ENCODE peak calls at places on chromosome 5, in five cellular contexts. One of them, this sample, is unnamed.

GRCh38 chr5:151451626-151452520 is 4.5 kb downstream of the SLC36A1 start:
- DNase-seq in ovary: no peak
- DNase-seq in SK-N-SH: no peak
- DNase-seq in upper lobe of right lung: no peak
- DNase-seq in PC-9: no peak
- DNase-seq in this sample: no peak

GRCh38 chr5:6158974-6159863 is 219.1 kb downstream of the MED10 start:
- DNase-seq in SK-N-SH: no peak
- DNase-seq in ovary: no peak
- DNase-seq in PC-9: no peak
- DNase-seq in upper lobe of right lung: no peak
- DNase-seq in this sample: no peak

GRCh38 chr5:2196989-2197531 is 314.3 kb upstream of the IRX4 start:
- DNase-seq in SK-N-SH: no peak
- DNase-seq in upper lobe of right lung: no peak
- DNase-seq in PC-9: no peak
- DNase-seq in ovary: no peak
- DNase-seq in this sample: no peak

GRCh38 chr5:175842947-175843793 is 28.2 kb upstream of the CPLX2 start:
- DNase-seq in ovary: no peak
- DNase-seq in upper lobe of right lung: no peak
- DNase-seq in PC-9: peak; percentile 77
- DNase-seq in SK-N-SH: peak; percentile 76
- DNase-seq in this sample: peak; percentile 54

GRCh38 chr5:144421411-144421810 is 250.7 kb downstream of the KCTD16 start:
- DNase-seq in ovary: no peak
- DNase-seq in upper lobe of right lung: no peak
- DNase-seq in PC-9: no peak
- DNase-seq in SK-N-SH: no peak
- DNase-seq in this sample: no peak

GRCh38 chr5:99169309-99169708 is 240.5 kb upstream of the CHD1 start:
- DNase-seq in PC-9: no peak
- DNase-seq in upper lobe of right lung: no peak
- DNase-seq in ovary: no peak
- DNase-seq in SK-N-SH: no peak
- DNase-seq in this sample: no peak

GRCh38 chr5:74017786-74018211 is 391.8 kb downstream of the ARHGEF28 start:
- DNase-seq in upper lobe of right lung: no peak
- DNase-seq in ovary: no peak
- DNase-seq in PC-9: peak; percentile 51
- DNase-seq in SK-N-SH: no peak
- DNase-seq in this sample: no peak

GRCh38 chr5:1792842-1793266 is 6.8 kb downstream of the MRPL36 start:
- DNase-seq in upper lobe of right lung: no peak
- DNase-seq in ovary: no peak
- DNase-seq in SK-N-SH: no peak
- DNase-seq in PC-9: no peak
- DNase-seq in this sample: no peak

GRCh38 chr5:79859588-79859987 is 131.5 kb downstream of the MTX3 start:
- DNase-seq in ovary: no peak
- DNase-seq in PC-9: no peak
- DNase-seq in SK-N-SH: no peak
- DNase-seq in upper lobe of right lung: no peak
- DNase-seq in this sample: no peak

GRCh38 chr5:163730206-163730782 is 224.9 kb downstream of the MAT2B start:
- DNase-seq in SK-N-SH: no peak
- DNase-seq in PC-9: no peak
- DNase-seq in ovary: no peak
- DNase-seq in upper lobe of right lung: peak; percentile 70
- DNase-seq in this sample: no peak

GRCh38 chr5:41856644-41857491 is 13.4 kb downstream of the OXCT1 start:
- DNase-seq in ovary: peak; percentile 33
- DNase-seq in SK-N-SH: peak; percentile 51
- DNase-seq in upper lobe of right lung: no peak
- DNase-seq in PC-9: peak; percentile 66
- DNase-seq in this sample: no peak

GRCh38 chr5:172115541-172115982 is 72.5 kb downstream of the STK10 start:
- DNase-seq in SK-N-SH: peak; percentile 64
- DNase-seq in upper lobe of right lung: no peak
- DNase-seq in PC-9: no peak
- DNase-seq in ovary: no peak
- DNase-seq in this sample: no peak

GRCh38 chr5:179907570-179908324 is at the start of gene TBC1D9B:
- DNase-seq in SK-N-SH: peak; percentile 96
- DNase-seq in upper lobe of right lung: peak; percentile 88
- DNase-seq in PC-9: peak; percentile 69
- DNase-seq in ovary: peak; percentile 86
- DNase-seq in this sample: peak; percentile 78

GRCh38 chr5:107169871-107170270 is 500.9 kb downstream of the EFNA5 start:
- DNase-seq in PC-9: no peak
- DNase-seq in SK-N-SH: no peak
- DNase-seq in upper lobe of right lung: no peak
- DNase-seq in ovary: no peak
- DNase-seq in this sample: no peak

GRCh38 chr5:143161893-143162520 is 241.5 kb downstream of the NR3C1 start:
- DNase-seq in ovary: no peak
- DNase-seq in SK-N-SH: no peak
- DNase-seq in upper lobe of right lung: no peak
- DNase-seq in PC-9: no peak
- DNase-seq in this sample: peak; percentile 70

GRCh38 chr5:153523831-153524230 is 33.4 kb downstream of the GRIA1 start:
- DNase-seq in ovary: no peak
- DNase-seq in upper lobe of right lung: no peak
- DNase-seq in PC-9: no peak
- DNase-seq in SK-N-SH: no peak
- DNase-seq in this sample: no peak

GRCh38 chr5:131521252-131521651 is 113.8 kb downstream of the RAPGEF6 start:
- DNase-seq in PC-9: peak; percentile 15
- DNase-seq in SK-N-SH: no peak
- DNase-seq in upper lobe of right lung: no peak
- DNase-seq in ovary: no peak
- DNase-seq in this sample: no peak

GRCh38 chr5:2370626-2371418 is 380.7 kb downstream of the IRX2 start:
- DNase-seq in SK-N-SH: no peak
- DNase-seq in upper lobe of right lung: no peak
- DNase-seq in PC-9: no peak
- DNase-seq in ovary: no peak
- DNase-seq in this sample: no peak

GRCh38 chr5:169413416-169413815 is 112.5 kb upstream of the SLIT3 start:
- DNase-seq in PC-9: no peak
- DNase-seq in upper lobe of right lung: no peak
- DNase-seq in SK-N-SH: no peak
- DNase-seq in ovary: no peak
- DNase-seq in this sample: no peak

GRCh38 chr5:169431386-169431785 is 130.4 kb upstream of the SLIT3 start:
- DNase-seq in SK-N-SH: no peak
- DNase-seq in PC-9: no peak
- DNase-seq in upper lobe of right lung: no peak
- DNase-seq in ovary: no peak
- DNase-seq in this sample: no peak

GRCh38 chr5:165497707-165498106 is 1992.3 kb downstream of the MAT2B start:
- DNase-seq in SK-N-SH: peak; percentile 23
- DNase-seq in upper lobe of right lung: no peak
- DNase-seq in PC-9: no peak
- DNase-seq in ovary: no peak
- DNase-seq in this sample: no peak

GRCh38 chr5:178114325-178115135 is 1.2 kb downstream of the N4BP3 start:
- DNase-seq in SK-N-SH: no peak
- DNase-seq in upper lobe of right lung: no peak
- DNase-seq in ovary: no peak
- DNase-seq in PC-9: peak; percentile 37
- DNase-seq in this sample: no peak

GRCh38 chr5:39130716-39131115 is 56.5 kb upstream of the RICTOR start:
- DNase-seq in upper lobe of right lung: no peak
- DNase-seq in PC-9: no peak
- DNase-seq in ovary: no peak
- DNase-seq in SK-N-SH: no peak
- DNase-seq in this sample: no peak

GRCh38 chr5:121757753-121758152 is 93.9 kb upstream of the FTMT start:
- DNase-seq in PC-9: no peak
- DNase-seq in SK-N-SH: no peak
- DNase-seq in upper lobe of right lung: no peak
- DNase-seq in ovary: no peak
- DNase-seq in this sample: no peak

GRCh38 chr5:140567136-140567818 is 2.6 kb downstream of the SLC35A4 start:
- DNase-seq in ovary: no peak
- DNase-seq in SK-N-SH: no peak
- DNase-seq in PC-9: no peak
- DNase-seq in upper lobe of right lung: peak; percentile 67
- DNase-seq in this sample: no peak
- H3K4me3 ChIP-seq in ovary: no peak overlapping the region
- H3K4me3 ChIP-seq in SK-N-SH: no peak overlapping the region
- H3K4me3 ChIP-seq in PC-9: no peak overlapping the region
- H3K4me3 ChIP-seq in upper lobe of right lung: no peak overlapping the region
- H3K4me3 ChIP-seq in this sample: peak overlapping the region; percentile 12

GRCh38 chr5:94691947-94692346 is 73.5 kb downstream of the SLF1 start:
- DNase-seq in ovary: no peak
- DNase-seq in PC-9: no peak
- DNase-seq in SK-N-SH: peak; percentile 20
- DNase-seq in upper lobe of right lung: no peak
- DNase-seq in this sample: no peak

GRCh38 chr5:94692610-94693009 is 74.1 kb downstream of the SLF1 start:
- DNase-seq in SK-N-SH: no peak
- DNase-seq in ovary: no peak
- DNase-seq in upper lobe of right lung: no peak
- DNase-seq in PC-9: no peak
- DNase-seq in this sample: no peak

GRCh38 chr5:94694671-94695070 is 76.2 kb downstream of the SLF1 start:
- DNase-seq in ovary: no peak
- DNase-seq in SK-N-SH: no peak
- DNase-seq in upper lobe of right lung: no peak
- DNase-seq in PC-9: no peak
- DNase-seq in this sample: no peak

GRCh38 chr5:94693043-94693822 is 74.8 kb downstream of the SLF1 start:
- DNase-seq in PC-9: no peak
- DNase-seq in SK-N-SH: peak; percentile 16
- DNase-seq in upper lobe of right lung: no peak
- DNase-seq in ovary: no peak
- DNase-seq in this sample: no peak

GRCh38 chr5:94693845-94694370 is 75.4 kb downstream of the SLF1 start:
- DNase-seq in upper lobe of right lung: no peak
- DNase-seq in SK-N-SH: no peak
- DNase-seq in ovary: no peak
- DNase-seq in PC-9: no peak
- DNase-seq in this sample: no peak
- H3K4me3 ChIP-seq in upper lobe of right lung: no peak overlapping the region
- H3K4me3 ChIP-seq in SK-N-SH: no peak overlapping the region
- H3K4me3 ChIP-seq in ovary: no peak overlapping the region
- H3K4me3 ChIP-seq in PC-9: no peak overlapping the region
- H3K4me3 ChIP-seq in this sample: no peak overlapping the region

DNA sequence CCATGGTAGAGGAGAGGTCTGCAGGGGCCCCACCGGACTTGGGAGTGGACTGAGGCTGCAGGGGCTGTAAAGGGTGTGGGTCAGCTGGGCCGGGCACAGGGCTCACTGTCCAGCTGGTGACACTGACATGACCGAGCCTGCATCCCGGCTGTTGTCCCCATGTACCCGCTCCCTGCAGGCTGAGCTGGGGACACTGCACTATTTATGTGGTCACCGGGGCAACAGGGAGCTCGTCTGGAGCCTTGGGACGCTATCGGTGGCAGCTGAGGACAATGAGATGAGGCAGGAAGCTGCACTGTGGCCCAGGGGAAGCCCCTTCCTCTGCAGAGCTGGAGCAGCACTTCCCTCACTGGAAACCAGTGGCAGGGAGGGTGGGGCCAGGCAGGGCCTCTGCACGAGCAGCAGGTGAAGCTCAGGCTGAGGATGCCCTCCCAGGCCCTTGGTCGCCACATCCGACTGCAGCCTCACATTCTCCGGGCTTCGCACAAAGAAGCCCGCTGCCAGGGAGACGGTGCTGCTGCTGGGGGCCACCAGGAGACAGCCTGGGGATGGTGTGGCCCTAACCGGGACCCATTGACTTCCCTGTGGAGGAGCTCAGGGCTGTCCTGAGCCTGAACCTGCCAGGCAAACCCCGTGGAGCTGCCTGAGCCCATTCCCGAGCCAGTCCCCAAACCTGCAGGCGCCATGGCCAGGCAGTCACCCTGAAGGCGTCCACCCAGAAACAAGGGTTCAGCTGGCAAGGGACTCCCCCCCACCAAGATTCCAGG is 26.4 kb downstream of the ZDHHC11B start:
- DNase-seq in ovary: peak; percentile 20
- DNase-seq in SK-N-SH: peak; percentile 90
- DNase-seq in PC-9: peak; percentile 58
- DNase-seq in upper lobe of right lung: peak; percentile 61
- DNase-seq in this sample: peak; percentile 72
- H3K4me3 ChIP-seq in ovary: no peak overlapping the region
- H3K4me3 ChIP-seq in SK-N-SH: no peak overlapping the region
- H3K4me3 ChIP-seq in PC-9: no peak overlapping the region
- H3K4me3 ChIP-seq in upper lobe of right lung: no peak overlapping the region
- H3K4me3 ChIP-seq in this sample: no peak overlapping the region

DNA sequence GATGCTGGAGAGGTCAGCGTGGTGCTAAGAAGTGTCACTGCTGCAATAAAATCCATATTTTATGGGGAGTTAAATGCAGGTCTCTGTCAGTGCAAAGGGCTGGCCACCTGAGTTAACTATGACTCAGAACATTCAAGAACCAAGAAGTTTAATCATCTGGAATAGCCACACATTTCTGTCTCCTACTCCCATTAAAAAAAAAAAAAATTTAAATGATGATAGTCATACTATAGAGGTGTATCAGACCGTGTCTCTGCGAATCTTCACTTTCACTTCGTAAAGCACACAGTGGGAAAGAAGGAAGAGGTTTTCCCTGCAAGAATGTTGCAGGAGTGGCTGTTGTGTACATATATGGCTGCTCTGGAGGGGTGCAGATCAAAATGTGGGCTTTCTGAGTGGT is 1.4 kb downstream of the CDH6 start:
- DNase-seq in upper lobe of right lung: no peak
- DNase-seq in ovary: no peak
- DNase-seq in SK-N-SH: no peak
- DNase-seq in PC-9: no peak
- DNase-seq in this sample: no peak
- H3K4me3 ChIP-seq in upper lobe of right lung: peak overlapping the region; percentile 39
- H3K4me3 ChIP-seq in ovary: peak overlapping the region; percentile 32
- H3K4me3 ChIP-seq in SK-N-SH: peak overlapping the region; percentile 43
- H3K4me3 ChIP-seq in PC-9: peak overlapping the region; percentile 16
- H3K4me3 ChIP-seq in this sample: peak overlapping the region; percentile 57

GRCh38 chr5:55037046-55037771 is 13.2 kb downstream of the GZMK start:
- DNase-seq in SK-N-SH: no peak
- DNase-seq in upper lobe of right lung: no peak
- DNase-seq in ovary: no peak
- DNase-seq in PC-9: no peak
- DNase-seq in this sample: no peak
- H3K4me3 ChIP-seq in SK-N-SH: no peak overlapping the region
- H3K4me3 ChIP-seq in upper lobe of right lung: no peak overlapping the region
- H3K4me3 ChIP-seq in ovary: no peak overlapping the region
- H3K4me3 ChIP-seq in PC-9: no peak overlapping the region
- H3K4me3 ChIP-seq in this sample: no peak overlapping the region

This sample was measured in psoas muscle.